ENCODE peak calls at places on chromosomes 13 and 19, in five cellular contexts. E is prostate gland, U is esophagus muscularis mucosa, N is HCT116, M is GM12892. Z is an unnamed sample.

GRCh38 chr13:101535192-101535746 is 82.8 kb downstream of the ITGBL1 start:
- DNase-seq in E (no peak), U (no peak), N (no peak), M (no peak), Z (no peak)

GRCh38 chr13:39474600-39474999 is 128.4 kb downstream of the LHFPL6 start:
- DNase-seq in E (no peak), U (no peak), N (no peak), M (no peak), Z (no peak)

GRCh38 chr19:28883241-28883693 is 329.7 kb downstream of the UQCRFS1 start:
- DNase-seq in E (no peak), U (no peak), N (no peak), M (no peak), Z (no peak)

GRCh38 chr19:47280183-47280797 is 5.6 kb downstream of the INAFM1 start:
- DNase-seq in E (no peak), U (no peak), N (no peak), M (no peak), Z (no peak)

GRCh38 chr13:46684287-46685001 is 112.5 kb downstream of the ESD start:
- DNase-seq in E (no peak), U (no peak), N (no peak), M (no peak), Z (no peak)

GRCh38 chr13:94112227-94112626 is 367.3 kb downstream of the DCT start:
- DNase-seq in E (no peak), U (no peak), N (no peak), M (no peak), Z (no peak)

GRCh38 chr19:3725640-3726310 is 17.6 kb downstream of the TJP3 start:
- DNase-seq in E (no peak), U (no peak), N (peak), M (no peak), Z (no peak)

GRCh38 chr13:110882972-110883371 is 31.9 kb downstream of the ANKRD10 start:
- DNase-seq in E (no peak), U (no peak), N (no peak), M (no peak), Z (no peak)

GRCh38 chr13:112725346-112726017 is 35.6 kb downstream of the ATP11A start:
- DNase-seq in E (no peak), U (no peak), N (peak), M (no peak), Z (peak)

GRCh38 chr19:34806976-34807860 is 34.2 kb upstream of the ZNF599 start:
- DNase-seq in E (no peak), U (no peak), N (no peak), M (no peak), Z (no peak)

GRCh38 chr19:49803529-49803856 is 9.6 kb downstream of the FUZ start:
- DNase-seq in E (no peak), U (no peak), N (no peak), M (no peak), Z (no peak)

GRCh38 chr13:94858856-94859811 is 146.8 kb upstream of the SOX21 start:
- DNase-seq in E (no peak), U (no peak), N (no peak), M (no peak), Z (no peak)

GRCh38 chr13:42892760-42893159 is 99.3 kb downstream of the EPSTI1 start:
- DNase-seq in E (no peak), U (no peak), N (no peak), M (no peak), Z (no peak)

GRCh38 chr13:80082396-80083096 is 258.4 kb downstream of the SPRY2 start:
- DNase-seq in E (no peak), U (no peak), N (no peak), M (no peak), Z (no peak)

GRCh38 chr13:110272227-110272626 is 34.7 kb downstream of the COL4A1 start:
- DNase-seq in E (no peak), U (no peak), N (no peak), M (no peak), Z (no peak)

GRCh38 chr19:50377051-50377441 is 789 bp downstream of the NR1H2 start:
- DNase-seq in E (no peak), U (no peak), N (peak), M (no peak), Z (no peak)

GRCh38 chr19:33722456-33723239 is 74.0 kb upstream of the KCTD15 start:
- DNase-seq in E (no peak), U (no peak), N (no peak), M (no peak), Z (no peak)

GRCh38 chr19:45784096-45784495 is 1.8 kb upstream of the DMPK start:
- DNase-seq in E (no peak), U (no peak), N (no peak), M (no peak), Z (no peak)

GRCh38 chr19:45781282-45782161 is 768 bp downstream of the DMPK start:
- DNase-seq in E (peak), U (no peak), N (no peak), M (no peak), Z (no peak)

GRCh38 chr19:45782162-45782623 is at the start of gene DMPK:
- DNase-seq in E (no peak), U (no peak), N (no peak), M (no peak), Z (no peak)

GRCh38 chr19:45785097-45785496 is 2.8 kb upstream of the DMPK start:
- DNase-seq in E (no peak), U (no peak), N (no peak), M (no peak), Z (no peak)

GRCh38 chr19:45782820-45783785 is 813 bp upstream of the DMPK start:
- DNase-seq in E (peak), U (no peak), N (no peak), M (no peak), Z (no peak)
- TF ChIP-seq POLR2AphosphoS5 in E (peak), U (peak), N (no peak), M (no peak), Z (no peak)

DNA sequence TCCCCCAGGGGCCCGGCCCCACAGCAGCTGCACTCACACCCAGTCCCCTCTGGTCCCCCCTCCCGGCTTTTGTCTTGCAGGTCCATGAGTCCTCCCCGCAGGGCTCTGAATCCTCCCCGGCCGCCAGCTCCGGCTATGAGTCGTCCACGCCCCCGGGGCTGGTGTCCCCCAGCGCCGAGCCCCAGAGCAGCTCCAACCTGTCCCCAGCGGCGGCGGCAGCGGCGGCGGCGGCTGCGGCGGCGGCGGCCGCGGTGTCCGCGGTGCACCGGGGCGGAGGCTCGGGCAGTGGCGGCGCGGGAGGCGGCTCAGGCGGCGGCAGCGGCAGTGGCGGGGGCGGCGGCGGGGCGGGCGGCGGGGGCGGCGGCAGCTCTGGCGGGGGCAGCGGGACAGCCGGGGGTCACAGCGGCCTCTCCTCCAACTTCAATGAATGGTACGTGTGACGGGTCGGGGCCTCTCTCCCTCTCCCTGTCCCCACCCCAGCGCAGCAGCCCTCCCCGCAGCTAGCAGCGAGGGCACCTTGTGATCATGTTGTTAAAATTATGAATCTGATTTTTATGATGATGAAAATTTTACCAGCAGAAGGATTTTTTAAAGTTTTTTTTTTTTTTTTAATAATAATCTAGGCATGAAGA is 3.8 kb downstream of the ZIC2 start:
- DNase-seq in E (no peak), U (peak), N (no peak), M (no peak), Z (no peak)
- TF ChIP-seq POLR2AphosphoS5 in E (no peak), U (no peak), N (no peak), M (no peak), Z (no peak)

GRCh38 chr19:56831279-56831678 is 9.2 kb downstream of the PEG3 start:
- DNase-seq in E (no peak), U (no peak), N (no peak), M (no peak), Z (no peak)
- TF ChIP-seq POLR2AphosphoS5 in E (no peak), U (no peak), N (no peak), M (no peak), Z (no peak)

DNA sequence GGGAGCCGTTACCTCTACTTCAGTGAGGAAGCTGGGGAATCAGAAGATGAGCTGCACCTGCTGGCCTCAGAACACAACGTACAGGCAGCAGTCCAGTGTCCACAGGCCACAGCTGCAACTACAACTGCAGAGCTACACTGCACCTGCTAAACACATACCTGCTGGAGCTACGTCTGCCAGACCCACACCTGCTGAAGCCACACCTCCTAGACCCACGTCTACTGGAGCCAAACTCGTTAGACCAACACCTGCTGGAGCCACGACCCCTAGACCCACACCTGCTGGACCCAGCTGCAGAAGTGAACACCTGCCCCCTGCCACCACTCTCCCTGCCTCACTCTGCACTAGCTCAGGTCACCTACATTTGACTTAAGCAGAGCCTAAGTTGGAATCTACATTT is 169.9 kb downstream of the USP12 start:
- DNase-seq in E (no peak), U (no peak), N (no peak), M (no peak), Z (no peak)
- TF ChIP-seq POLR2AphosphoS5 in E (no peak), U (no peak), N (no peak), M (no peak), Z (no peak)

GRCh38 chr19:8504171-8504570 is 1.7 kb upstream of the PRAM1 start:
- DNase-seq in E (no peak), U (no peak), N (no peak), M (no peak), Z (no peak)
- TF ChIP-seq POLR2AphosphoS5 in E (no peak), U (no peak), N (no peak), M (no peak), Z (no peak)

GRCh38 chr13:51783432-51784094 is 20.4 kb downstream of the DHRS12 start:
- DNase-seq in E (no peak), U (no peak), N (no peak), M (no peak), Z (no peak)

GRCh38 chr13:51784097-51784496 is 19.9 kb downstream of the DHRS12 start:
- DNase-seq in E (no peak), U (no peak), N (no peak), M (no peak), Z (no peak)

GRCh38 chr13:51785592-51786424 is 18.2 kb downstream of the DHRS12 start:
- DNase-seq in E (no peak), U (no peak), N (no peak), M (no peak), Z (no peak)

GRCh38 chr13:51782026-51782710 is 21.8 kb downstream of the DHRS12 start:
- DNase-seq in E (no peak), U (no peak), N (no peak), M (no peak), Z (no peak)

DNA sequence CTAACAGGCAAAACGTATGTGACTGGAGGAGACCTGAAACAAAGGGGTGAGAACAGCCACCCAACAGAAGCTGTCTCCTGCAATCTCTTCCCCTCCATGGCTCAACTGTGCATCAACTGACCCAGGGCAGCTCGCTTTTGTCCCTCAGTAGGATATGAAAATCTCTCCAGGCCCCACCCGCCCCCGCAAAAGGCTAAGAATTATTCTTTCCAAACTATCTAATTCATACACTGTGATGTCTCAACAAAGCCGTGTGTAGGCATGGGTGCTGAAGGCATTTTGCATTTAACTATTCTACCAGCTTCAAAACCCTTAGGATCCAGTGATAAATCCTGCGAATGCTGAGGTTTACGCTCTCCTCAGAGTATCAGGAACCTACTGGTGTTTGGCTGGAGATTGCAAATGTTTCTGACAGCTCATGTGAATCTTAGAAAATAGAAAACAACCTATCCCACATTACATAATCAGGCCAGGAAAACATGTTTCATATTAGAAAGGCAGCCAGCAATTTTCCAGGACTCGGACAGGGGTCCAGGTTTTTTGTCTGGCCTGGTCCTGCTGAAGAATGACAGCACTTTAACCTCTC is 17.4 kb downstream of the DHRS12 start:
- DNase-seq in E (no peak), U (no peak), N (no peak), M (no peak), Z (no peak)
- TF ChIP-seq POLR2AphosphoS5 in E (no peak), U (no peak), N (no peak), M (no peak), Z (no peak)

Z was measured in GM12891.